ENCODE peak calls at places on chromosomes 5 and 9, in nine cellular contexts. Z is OCI-LY7, Q is kidney, J is A549, D is endodermal cell, L is IMR-90, U is ascending aorta, C is keratinocyte, A is body of pancreas. T is an unnamed sample.

GRCh38 chr5:35600591-35600990 is 17.1 kb upstream of the SPEF2 start:
- DNase-seq in U (no peak), D (no peak), J (no peak), C (no peak), L (no peak), Z (no peak), Q (no peak), A (no peak), T (no peak)

GRCh38 chr9:76603448-76603895 is 144.5 kb downstream of the GCNT1 start:
- DNase-seq in L (peak; percentile 29), A (no peak), C (no peak), Z (no peak), J (no peak), U (no peak), Q (no peak), D (no peak), T (no peak)

GRCh38 chr9:6197330-6197729 is 18.3 kb upstream of the IL33 start:
- DNase-seq in J (no peak), Z (peak; percentile 5), A (peak; percentile 52), D (peak; percentile 55), U (no peak), C (no peak), Q (no peak), L (peak; percentile 5), T (peak; percentile 32)

GRCh38 chr5:88029011-88029410 is 239.6 kb downstream of the TMEM161B start:
- DNase-seq in U (no peak), J (no peak), Z (no peak), Q (no peak), L (no peak), A (no peak), D (no peak), C (no peak), T (no peak)

GRCh38 chr9:123460091-123460490 is 104.1 kb downstream of the CRB2 start:
- DNase-seq in L (no peak), A (no peak), U (no peak), C (no peak), Q (no peak), D (no peak), Z (no peak), J (no peak), T (no peak)

GRCh38 chr9:21744874-21745273 is 57.6 kb upstream of the MTAP start:
- DNase-seq in L (peak; percentile 7), A (no peak), D (no peak), C (no peak), U (no peak), Q (no peak), J (no peak), Z (no peak), T (no peak)

GRCh38 chr5:7678057-7678456 is 172.9 kb downstream of the CFAP90 start:
- DNase-seq in Q (no peak), C (no peak), Z (no peak), U (no peak), A (no peak), D (no peak), L (no peak), J (no peak), T (no peak)

GRCh38 chr9:133428579-133429215 is 6.5 kb downstream of the ADAMTS13 start:
- DNase-seq in A (peak; percentile 41), D (peak; percentile 86), U (no peak), J (peak; percentile 49), Q (no peak), C (no peak), L (no peak), Z (no peak), T (peak; percentile 33)

GRCh38 chr9:1490341-1491115 is 440.4 kb downstream of the DMRT2 start:
- DNase-seq in U (no peak), C (no peak), Q (no peak), A (no peak), L (no peak), D (no peak), Z (no peak), J (no peak), T (no peak)

GRCh38 chr5:140039561-140039960 is 3.5 kb downstream of the NRG2 start:
- DNase-seq in Z (no peak), C (no peak), Q (no peak), L (no peak), U (no peak), A (peak; percentile 59), D (no peak), J (no peak), T (no peak)

GRCh38 chr5:169631360-169631759 is 5.7 kb upstream of the DOCK2 start:
- DNase-seq in D (no peak), Q (no peak), U (no peak), L (peak; percentile 65), A (no peak), C (no peak), Z (no peak), J (no peak), T (no peak)

GRCh38 chr9:134575103-134575816 is 66.3 kb upstream of the COL5A1 start:
- DNase-seq in C (no peak), J (no peak), L (no peak), A (no peak), D (peak; percentile 46), U (peak; percentile 27), Q (peak; percentile 22), Z (no peak), T (peak; percentile 8)

GRCh38 chr5:32311404-32312193 is 1.1 kb downstream of the MTMR12 start:
- DNase-seq in D (no peak), U (no peak), Q (no peak), Z (peak; percentile 90), C (no peak), A (no peak), L (peak; percentile 11), J (no peak), T (no peak)
- H3K4me1 ChIP-seq in D (no peaks in the 10 kb centered on the region), U (peaks cover 6% of the 10 kb centered on the region), Q (peaks cover 17% of the 10 kb centered on the region), Z (peaks cover 38% of the 10 kb centered on the region), C (peaks cover 6% of the 10 kb centered on the region), A (peaks cover 77% of the 10 kb centered on the region), L (peaks cover 5% of the 10 kb centered on the region), J (peaks cover 9% of the 10 kb centered on the region), T (no peaks in the 10 kb centered on the region)

GRCh38 chr9:127578627-127578951 is 33.5 kb upstream of the STXBP1 start:
- DNase-seq in Z (no peak), A (no peak), D (no peak), C (no peak), Q (no peak), J (no peak), L (no peak), U (no peak), T (no peak)
- H3K4me1 ChIP-seq in Z (peaks cover 6% of the 10 kb centered on the region), A (peaks cover 68% of the 10 kb centered on the region), D (peaks cover 4% of the 10 kb centered on the region), C (peaks cover 39% of the 10 kb centered on the region), Q (no peaks in the 10 kb centered on the region), J (peaks cover 70% of the 10 kb centered on the region), L (peaks cover 31% of the 10 kb centered on the region), U (peaks cover 15% of the 10 kb centered on the region), T (peaks cover 21% of the 10 kb centered on the region)

GRCh38 chr5:143213231-143213850 is 190.1 kb downstream of the NR3C1 start:
- DNase-seq in A (no peak), D (no peak), C (no peak), J (no peak), U (no peak), Z (no peak), L (peak; percentile 54), Q (no peak), T (no peak)

GRCh38 chr5:143209881-143210395 is 193.5 kb downstream of the NR3C1 start:
- DNase-seq in Z (no peak), Q (no peak), U (no peak), C (no peak), L (no peak), A (no peak), J (no peak), D (no peak), T (no peak)

GRCh38 chr5:143213851-143214363 is 189.6 kb downstream of the NR3C1 start:
- DNase-seq in Q (no peak), J (no peak), D (no peak), C (no peak), U (no peak), Z (no peak), A (no peak), L (peak; percentile 12), T (no peak)

GRCh38 chr5:143214458-143214857 is 189.0 kb downstream of the NR3C1 start:
- DNase-seq in D (no peak), U (no peak), A (no peak), J (no peak), L (no peak), Z (no peak), Q (no peak), C (no peak), T (no peak)

GRCh38 chr5:143212261-143212660 is 191.2 kb downstream of the NR3C1 start:
- DNase-seq in C (no peak), L (no peak), J (no peak), A (no peak), U (no peak), D (no peak), Q (no peak), Z (no peak), T (no peak)
- H3K4me1 ChIP-seq in C (peaks cover 15% of the 10 kb centered on the region), L (peaks cover 8% of the 10 kb centered on the region), J (peaks cover 6% of the 10 kb centered on the region), A (no peaks in the 10 kb centered on the region), U (no peaks in the 10 kb centered on the region), D (peaks cover 2% of the 10 kb centered on the region), Q (peaks cover 7% of the 10 kb centered on the region), Z (no peaks in the 10 kb centered on the region), T (no peaks in the 10 kb centered on the region)

DNA sequence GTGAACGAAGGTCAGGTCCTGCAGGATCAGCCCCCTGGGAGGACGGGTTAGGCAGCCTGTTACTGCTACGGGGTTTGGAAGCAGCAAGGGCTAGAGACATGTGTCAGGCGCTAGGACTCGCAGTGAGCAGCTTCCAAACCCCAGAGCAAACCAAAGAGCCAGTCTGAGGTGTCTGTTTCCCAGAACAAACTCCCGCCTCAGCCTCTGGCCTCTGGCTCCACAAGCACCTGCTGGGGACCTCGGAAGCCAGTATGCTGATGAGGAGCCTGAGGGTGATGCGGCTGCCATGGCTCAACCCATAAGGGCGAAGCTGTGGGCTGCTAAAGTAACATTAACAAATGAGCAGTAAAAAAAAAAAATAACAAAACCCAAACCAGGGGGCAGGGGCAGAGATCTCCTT is 35.0 kb downstream of the PRRT1B start:
- DNase-seq in C (no peak), A (no peak), U (no peak), Z (no peak), J (no peak), D (no peak), Q (no peak), L (no peak), T (no peak)
- H3K4me1 ChIP-seq in C (no peaks in the 10 kb centered on the region), A (no peaks in the 10 kb centered on the region), U (no peaks in the 10 kb centered on the region), Z (peaks cover 11% of the 10 kb centered on the region), J (no peaks in the 10 kb centered on the region), D (no peaks in the 10 kb centered on the region), Q (peaks cover 3% of the 10 kb centered on the region), L (no peaks in the 10 kb centered on the region), T (no peaks in the 10 kb centered on the region)

GRCh38 chr9:136359774-136360718 is 3.5 kb downstream of the DNLZ start:
- DNase-seq in D (no peak), A (no peak), J (no peak), Q (no peak), Z (no peak), C (no peak), U (no peak), L (no peak), T (no peak)
- H3K4me1 ChIP-seq in D (no peaks in the 10 kb centered on the region), A (peaks cover 22% of the 10 kb centered on the region), J (peaks cover 26% of the 10 kb centered on the region), Q (no peaks in the 10 kb centered on the region), Z (peaks cover 12% of the 10 kb centered on the region), C (peaks cover 12% of the 10 kb centered on the region), U (peaks cover 5% of the 10 kb centered on the region), L (peaks cover 29% of the 10 kb centered on the region), T (peaks cover 9% of the 10 kb centered on the region)

DNA sequence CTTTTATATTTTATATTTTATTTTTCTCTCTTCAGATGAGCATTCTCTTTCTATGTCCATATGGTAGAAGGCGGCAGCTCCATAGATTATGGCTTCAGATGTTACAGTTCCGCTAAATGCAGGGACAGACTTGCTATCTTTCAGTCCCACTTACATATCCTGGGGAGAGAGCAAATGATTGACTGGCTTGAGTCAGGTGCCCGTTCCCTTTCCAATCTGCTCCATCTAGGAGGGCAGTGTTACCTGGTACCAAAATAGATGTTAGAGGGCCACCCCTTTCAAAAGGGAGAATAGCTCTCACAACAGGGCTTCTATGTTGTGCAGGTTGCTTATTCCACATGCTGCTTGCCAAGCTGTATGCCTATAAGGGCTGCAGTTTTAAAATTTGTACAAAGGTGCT is 45.3 kb downstream of the ERBIN start:
- DNase-seq in U (no peak), J (no peak), Z (no peak), C (no peak), A (no peak), D (no peak), Q (no peak), L (no peak), T (no peak)
- H3K4me1 ChIP-seq in U (no peaks in the 10 kb centered on the region), J (peaks cover 32% of the 10 kb centered on the region), Z (peaks cover 47% of the 10 kb centered on the region), C (peaks cover 24% of the 10 kb centered on the region), A (peaks cover 20% of the 10 kb centered on the region), D (peaks cover 8% of the 10 kb centered on the region), Q (peaks cover 10% of the 10 kb centered on the region), L (peaks cover 4% of the 10 kb centered on the region), T (peaks cover 7% of the 10 kb centered on the region)

T was measured in colonic mucosa.